ENCODE peak calls at places on chromosome 16, in nine cellular contexts. E is pancreas; F is T1000; H is astrocyte of the hippocampus; V is activated naive CD4-positive, alpha-beta T cell; C is A549; O is mammary epithelial cell; S is NCI-H345; M is Calu3. U is an unnamed sample.

GRCh38 chr16:72996291-72997062 is 51.5 kb downstream of the ZFHX3 start:
- DNase-seq in E (no peak), F (no peak), H (no peak), V (no peak), C (no peak), O (no peak), S (no peak), M (peak; percentile 47), U (no peak)

GRCh38 chr16:81708459-81709368 is 70.4 kb upstream of the PLCG2 start:
- DNase-seq in E (peak; percentile 76), F (no peak), H (peak; percentile 41), V (no peak), C (peak; percentile 63), O (no peak), S (no peak), M (no peak), U (no peak)

GRCh38 chr16:27899736-27900135 is 163.8 kb downstream of the GSG1L start:
- DNase-seq in E (no peak), F (no peak), H (no peak), V (no peak), C (no peak), O (no peak), S (no peak), M (no peak), U (no peak)

GRCh38 chr16:723695-724094 is 2.5 kb downstream of the CCDC78 start:
- DNase-seq in E (no peak), F (no peak), H (no peak), V (no peak), C (no peak), O (no peak), S (no peak), M (no peak), U (no peak)

GRCh38 chr16:13660807-13661206 is 259.1 kb upstream of the ERCC4 start:
- DNase-seq in E (no peak), F (no peak), H (no peak), V (no peak), C (no peak), O (no peak), S (no peak), M (no peak), U (peak; percentile 14)

GRCh38 chr16:30184430-30185140 is 1.2 kb downstream of the CORO1A start:
- DNase-seq in E (no peak), F (no peak), H (no peak), V (peak; percentile 50), C (no peak), O (peak; percentile 25), S (peak; percentile 93), M (no peak), U (no peak)

GRCh38 chr16:4945560-4946502 is 8.9 kb upstream of the PPL start:
- DNase-seq in E (no peak), F (peak; percentile 77), H (no peak), V (no peak), C (peak; percentile 74), O (peak; percentile 75), S (no peak), M (peak; percentile 95), U (no peak)

GRCh38 chr16:4058386-4058785 is 57.9 kb downstream of the ADCY9 start:
- DNase-seq in E (no peak), F (no peak), H (no peak), V (no peak), C (no peak), O (no peak), S (no peak), M (no peak), U (peak; percentile 38)

GRCh38 chr16:12337776-12338655 is 361.5 kb downstream of the SNX29 start:
- DNase-seq in E (no peak), F (no peak), H (peak; percentile 43), V (no peak), C (no peak), O (peak; percentile 11), S (no peak), M (no peak), U (no peak)

GRCh38 chr16:87850009-87851006 is 19.0 kb downstream of the SLC7A5 start:
- DNase-seq in E (peak; percentile 91), F (peak; percentile 9), H (peak; percentile 76), V (peak; percentile 78), C (no peak), O (no peak), S (peak; percentile 49), M (peak; percentile 79), U (peak; percentile 62)

GRCh38 chr16:86952769-86953168 is 364.4 kb downstream of the C16orf95 start:
- DNase-seq in E (no peak), F (no peak), H (no peak), V (no peak), C (no peak), O (peak; percentile 6), S (no peak), M (no peak), U (peak; percentile 6)

GRCh38 chr16:84292032-84292431 is 2.6 kb upstream of the WFDC1 start:
- DNase-seq in E (no peak), F (no peak), H (no peak), V (no peak), C (no peak), O (peak; percentile 24), S (peak; percentile 89), M (no peak), U (no peak)

GRCh38 chr16:87435399-87436224 is 43.5 kb downstream of the MAP1LC3B start:
- DNase-seq in E (no peak), F (no peak), H (peak; percentile 31), V (no peak), C (no peak), O (peak; percentile 66), S (no peak), M (no peak), U (no peak)